ENCODE peak calls at places on chromosomes 16 and 17, in four cellular contexts. F, D, T and X are unnamed samples. For H3K4me1, the result is how much of the 10 kb centered on the place peaks cover.

GRCh38 chr16:69123894-69124293 is 8.5 kb downstream of the CHTF8 start:
- DNase-seq in F (peak), D (no peak), T (peak), X (peak)

GRCh38 chr17:784143-784542 is 2.0 kb downstream of the MRM3 start:
- DNase-seq in F (peak), D (no peak), T (no peak), X (no peak)

GRCh38 chr16:23269248-23270091 is 32.6 kb upstream of the SCNN1B start:
- DNase-seq in F (no peak), D (no peak), T (no peak), X (no peak)

GRCh38 chr16:68992521-68992920 is 112.9 kb upstream of the HAS3 start:
- DNase-seq in F (peak), D (no peak), T (no peak), X (peak)

GRCh38 chr17:1829189-1829578 is 518 bp downstream of the SMYD4 start:
- DNase-seq in F (no peak), D (no peak), T (no peak), X (peak)

GRCh38 chr16:57781741-57782606 is 20.3 kb downstream of the KIFC3 start:
- DNase-seq in F (peak), D (no peak), T (no peak), X (no peak)

GRCh38 chr17:17783121-17783824 is 53.5 kb downstream of the SREBF1 start:
- DNase-seq in F (no peak), D (peak), T (peak), X (peak)

GRCh38 chr17:31492880-31493655 is 101.6 kb downstream of the RAB11FIP4 start:
- DNase-seq in F (no peak), D (peak), T (peak), X (no peak)

GRCh38 chr16:13070268-13070667 is 168.9 kb downstream of the SHISA9 start:
- DNase-seq in F (no peak), D (no peak), T (no peak), X (no peak)

GRCh38 chr16:27267037-27267677 is 1.4 kb downstream of the NSMCE1 start:
- DNase-seq in F (no peak), D (peak), T (no peak), X (no peak)

GRCh38 chr16:68433316-68433715 is 15.0 kb downstream of the SMPD3 start:
- DNase-seq in F (no peak), D (no peak), T (no peak), X (no peak)

GRCh38 chr16:72493681-72494415 is 321.9 kb upstream of the PMFBP1 start:
- DNase-seq in F (peak), D (no peak), T (no peak), X (no peak)

GRCh38 chr17:41786227-41787020 is at the start of gene JUP:
- DNase-seq in F (peak), D (peak), T (peak), X (peak)
- H3K27ac ChIP-seq in F (peak), D (no peak), T (peak), X (peak)

GRCh38 chr16:1176280-1176897 is 23.5 kb downstream of the CACNA1H start:
- DNase-seq in F (no peak), D (no peak), T (no peak), X (no peak)
- H3K4me1 ChIP-seq in F (under half), D (under half), T (under half), X (under half)

DNA sequence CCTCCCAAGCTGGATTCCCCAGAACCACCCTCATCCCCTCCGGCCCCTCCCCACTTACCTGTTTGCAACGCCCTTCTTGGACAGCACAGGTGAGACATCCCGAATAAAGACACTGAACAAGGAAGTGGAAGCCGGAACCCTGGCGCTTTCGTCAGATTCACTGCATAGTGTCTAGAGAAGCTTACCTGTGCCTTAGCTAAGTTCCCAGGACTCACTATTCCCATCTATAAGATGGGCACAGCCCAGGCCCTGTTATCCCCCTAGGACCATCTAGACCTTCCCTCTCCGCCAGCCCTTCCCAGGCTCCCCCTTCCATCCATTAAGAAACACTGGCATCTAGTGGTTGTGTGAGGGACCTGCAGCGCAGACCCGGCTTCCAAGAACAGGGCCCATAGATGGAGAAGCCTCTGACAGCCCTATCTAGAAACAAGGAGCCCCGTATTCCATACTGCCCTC is 26.9 kb upstream of the RPL38 start:
- DNase-seq in F (peak), D (no peak), T (peak), X (peak)
- TF ChIP-seq FOS in F (no peak), D (no peak), T (no peak), X (no peak)

GRCh38 chr17:80718428-80718827 is 173.8 kb downstream of the RPTOR start:
- DNase-seq in F (no peak), D (no peak), T (no peak), X (no peak)
- H3K27ac ChIP-seq in F (no peak), D (no peak), T (no peak), X (no peak)

GRCh38 chr17:60602871-60603270 is 2.9 kb downstream of the PPM1D start:
- DNase-seq in F (no peak), D (no peak), T (no peak), X (no peak)
- H3K4me1 ChIP-seq in F (under half), D (under half), T (under half), X (under half)

DNA sequence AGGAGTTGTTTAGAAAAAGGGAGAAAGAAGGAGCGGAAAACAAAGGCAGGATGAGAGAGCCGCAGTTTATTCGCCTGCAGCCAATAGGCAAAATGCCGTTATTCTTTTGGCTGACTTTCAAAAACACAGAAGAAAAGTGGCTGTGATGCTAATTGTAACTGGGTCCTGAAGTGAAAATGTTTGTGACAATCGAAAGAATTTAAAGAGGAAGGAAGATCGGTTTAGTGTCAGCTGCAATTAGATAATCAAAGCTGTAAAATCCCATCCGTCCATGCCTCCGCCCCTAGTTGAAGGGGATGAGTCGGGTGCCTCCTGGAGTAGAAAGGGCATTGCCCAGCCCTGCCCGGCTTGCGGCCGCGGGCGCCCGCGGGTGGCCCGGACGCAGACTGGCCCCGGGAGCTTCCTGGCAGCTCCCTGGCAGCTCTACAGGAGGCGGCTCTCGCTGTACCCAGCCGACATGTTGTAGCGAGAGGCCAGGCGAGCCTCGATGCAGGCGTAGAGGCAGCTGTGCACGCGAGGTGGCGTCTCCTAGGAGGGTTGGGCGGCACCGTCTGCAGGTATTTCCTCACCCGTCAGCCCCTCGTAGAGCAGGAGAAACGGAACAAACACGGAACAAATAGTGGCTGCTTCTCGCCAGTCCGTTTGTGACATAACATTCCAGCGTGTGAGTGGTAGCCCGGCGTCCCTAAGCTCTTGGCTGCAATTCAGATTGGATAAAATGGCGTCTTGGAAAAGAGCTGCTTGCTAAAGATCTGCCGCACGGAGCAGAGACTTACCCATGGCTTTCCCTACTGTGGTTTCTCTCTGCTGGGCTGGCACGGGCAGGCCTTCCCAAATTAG is 82.3 kb downstream of the TNRC6C start:
- DNase-seq in F (peak), D (peak), T (no peak), X (peak)
- TF ChIP-seq FOS in F (no peak), D (no peak), T (no peak), X (no peak)